ENCODE peak calls at places on chromosomes 3 and 15, in four cellular contexts. V is NCI-H510A treated with DMSO at 0.1 percent for 48 hours, W is MM.1S, N is HFFc6. E is an unnamed sample.
A peak's percentile ranks its signal among the peaks of the same experiment; 100 is the strongest.

GRCh38 chr3:171459130-171459941 is 869 bp downstream of the TNIK start:
- DNase-seq in V (peak; percentile 74), W (peak; percentile 49), N (no peak), E (peak; percentile 58)

GRCh38 chr3:6262035-6262434 is 598.9 kb upstream of the GRM7 start:
- DNase-seq in V (peak; percentile 86), W (no peak), N (no peak), E (peak; percentile 59)

GRCh38 chr3:179694731-179695130 is 41.9 kb downstream of the USP13 start:
- DNase-seq in V (no peak), W (no peak), N (no peak), E (no peak)

GRCh38 chr3:126060613-126061145 is 23.2 kb downstream of the SLC41A3 start:
- DNase-seq in V (no peak), W (no peak), N (no peak), E (no peak)

GRCh38 chr15:64017082-64017588 is 29.1 kb downstream of the DAPK2 start:
- DNase-seq in V (no peak), W (no peak), N (peak; percentile 51), E (no peak)

GRCh38 chr15:84685304-84685703 is 27.3 kb upstream of the NMB start:
- DNase-seq in V (no peak), W (no peak), N (peak; percentile 84), E (no peak)

GRCh38 chr3:70028311-70028710 is 28.8 kb downstream of the SAMMSON start:
- DNase-seq in V (no peak), W (no peak), N (no peak), E (no peak)

GRCh38 chr3:163422671-163423070 is 1655.6 kb downstream of the SI start:
- DNase-seq in V (no peak), W (no peak), N (no peak), E (no peak)

GRCh38 chr3:66425032-66425431 is 75.8 kb downstream of the LRIG1 start:
- DNase-seq in V (no peak), W (no peak), N (no peak), E (no peak)

GRCh38 chr3:149655826-149656599 is 1.8 kb downstream of the WWTR1 start:
- DNase-seq in V (no peak), W (no peak), N (peak; percentile 25), E (no peak)

GRCh38 chr3:40333416-40333815 is 23.9 kb downstream of the EIF1B start:
- DNase-seq in V (no peak), W (no peak), N (no peak), E (no peak)

GRCh38 chr3:27105904-27106303 is 263.3 kb downstream of the NEK10 start:
- DNase-seq in V (no peak), W (no peak), N (no peak), E (no peak)

GRCh38 chr3:61186030-61186429 is 65.2 kb downstream of the FHIT start:
- DNase-seq in V (no peak), W (no peak), N (no peak), E (no peak)

GRCh38 chr3:38247366-38248035 is 18.1 kb upstream of the SLC22A13 start:
- DNase-seq in V (no peak), W (no peak), N (peak; percentile 92), E (no peak)

GRCh38 chr15:29890761-29891457 is 68.6 kb upstream of the TJP1 start:
- DNase-seq in V (no peak), W (no peak), N (no peak), E (no peak)

GRCh38 chr3:23704316-23704715 is 101.4 kb upstream of the UBE2E1 start:
- DNase-seq in V (no peak), W (no peak), N (no peak), E (no peak)

GRCh38 chr3:15903164-15903563 is 105.4 kb upstream of the ANKRD28 start:
- DNase-seq in V (no peak), W (no peak), N (peak; percentile 42), E (peak; percentile 62)

GRCh38 chr3:185663929-185664328 is 77.8 kb downstream of the SENP2 start:
- DNase-seq in V (no peak), W (no peak), N (no peak), E (no peak)

GRCh38 chr3:64352596-64352989 is 127.3 kb upstream of the PRICKLE2 start:
- DNase-seq in V (no peak), W (no peak), N (no peak), E (no peak)

GRCh38 chr15:100116416-100117190 is 225.2 kb downstream of the ADAMTS17 start:
- DNase-seq in V (no peak), W (peak; percentile 23), N (no peak), E (no peak)

GRCh38 chr3:39101022-39101689 is 6.3 kb downstream of the GORASP1 start:
- DNase-seq in V (peak; percentile 2), W (peak; percentile 55), N (peak; percentile 30), E (peak; percentile 13)